ENCODE peak calls at places on chromosomes 12 and 14, in eight cellular contexts. One of them, this sample, is unnamed.

GRCh38 chr12:45220366-45220931 is 4.6 kb downstream of the ANO6 start:
- DNase-seq in HFF-Myc: no peak
- DNase-seq in GM13976: no peak
- DNase-seq in HCT116: no peak
- DNase-seq in colonic mucosa: no peak
- DNase-seq in HFFc6: no peak
- DNase-seq in vagina: no peak
- DNase-seq in A549: no peak
- DNase-seq in this sample: no peak

GRCh38 chr14:64937821-64938193 is 4.7 kb downstream of the GPX2 start:
- DNase-seq in HFF-Myc: no peak
- DNase-seq in GM13976: no peak
- DNase-seq in vagina: no peak
- DNase-seq in HCT116: no peak
- DNase-seq in A549: peak; percentile 48
- DNase-seq in colonic mucosa: no peak
- DNase-seq in HFFc6: no peak
- DNase-seq in this sample: no peak

GRCh38 chr12:70795608-70796007 is 124.9 kb downstream of the PTPRR start:
- DNase-seq in HCT116: no peak
- DNase-seq in GM13976: no peak
- DNase-seq in colonic mucosa: no peak
- DNase-seq in A549: no peak
- DNase-seq in vagina: no peak
- DNase-seq in HFF-Myc: no peak
- DNase-seq in HFFc6: no peak
- DNase-seq in this sample: no peak

GRCh38 chr12:7642876-7643309 is 22.8 kb downstream of the APOBEC1 start:
- DNase-seq in HCT116: peak; percentile 22
- DNase-seq in vagina: no peak
- DNase-seq in colonic mucosa: peak; percentile 39
- DNase-seq in GM13976: no peak
- DNase-seq in A549: peak; percentile 59
- DNase-seq in HFF-Myc: no peak
- DNase-seq in HFFc6: peak; percentile 26
- DNase-seq in this sample: peak; percentile 28

GRCh38 chr14:64501326-64502171 is 2.1 kb downstream of the ZBTB25 start:
- DNase-seq in A549: peak; percentile 53
- DNase-seq in colonic mucosa: peak; percentile 72
- DNase-seq in HFF-Myc: no peak
- DNase-seq in HCT116: no peak
- DNase-seq in GM13976: no peak
- DNase-seq in vagina: peak; percentile 93
- DNase-seq in HFFc6: peak; percentile 86
- DNase-seq in this sample: peak; percentile 38

GRCh38 chr14:104865631-104866441 is 768 bp downstream of the CEP170B start:
- DNase-seq in colonic mucosa: peak; percentile 79
- DNase-seq in HFFc6: peak; percentile 64
- DNase-seq in HFF-Myc: no peak
- DNase-seq in GM13976: no peak
- DNase-seq in HCT116: peak; percentile 8
- DNase-seq in vagina: no peak
- DNase-seq in A549: peak; percentile 58
- DNase-seq in this sample: peak; percentile 71

GRCh38 chr12:27952510-27952909 is 20.0 kb downstream of the PTHLH start:
- DNase-seq in colonic mucosa: no peak
- DNase-seq in A549: no peak
- DNase-seq in GM13976: no peak
- DNase-seq in HFF-Myc: no peak
- DNase-seq in vagina: no peak
- DNase-seq in HCT116: no peak
- DNase-seq in HFFc6: no peak
- DNase-seq in this sample: no peak

GRCh38 chr12:55712154-55712553 is 3.7 kb upstream of the BLOC1S1 start:
- DNase-seq in GM13976: no peak
- DNase-seq in HFF-Myc: no peak
- DNase-seq in HFFc6: no peak
- DNase-seq in colonic mucosa: no peak
- DNase-seq in HCT116: no peak
- DNase-seq in A549: no peak
- DNase-seq in vagina: no peak
- DNase-seq in this sample: no peak

GRCh38 chr14:93332032-93332852 is 594 bp downstream of the BTBD7 start:
- DNase-seq in vagina: no peak
- DNase-seq in A549: peak; percentile 20
- DNase-seq in GM13976: peak; percentile 77
- DNase-seq in HCT116: no peak
- DNase-seq in colonic mucosa: peak; percentile 54
- DNase-seq in HFFc6: peak; percentile 9
- DNase-seq in HFF-Myc: no peak
- DNase-seq in this sample: peak; percentile 67

GRCh38 chr12:14612895-14613294 is 45.2 kb upstream of the PLBD1 start:
- DNase-seq in A549: no peak
- DNase-seq in HFFc6: no peak
- DNase-seq in vagina: no peak
- DNase-seq in HFF-Myc: no peak
- DNase-seq in HCT116: no peak
- DNase-seq in colonic mucosa: no peak
- DNase-seq in GM13976: no peak
- DNase-seq in this sample: no peak

GRCh38 chr12:120971299-120972180 is 6.8 kb upstream of the HNF1A start:
- DNase-seq in HFFc6: peak; percentile 64
- DNase-seq in HCT116: peak; percentile 58
- DNase-seq in HFF-Myc: peak; percentile 35
- DNase-seq in vagina: no peak
- DNase-seq in GM13976: peak; percentile 81
- DNase-seq in A549: peak; percentile 75
- DNase-seq in colonic mucosa: no peak
- DNase-seq in this sample: no peak

GRCh38 chr14:100473249-100473648 is 114.0 kb downstream of the BEGAIN start:
- DNase-seq in GM13976: no peak
- DNase-seq in HCT116: no peak
- DNase-seq in colonic mucosa: no peak
- DNase-seq in A549: no peak
- DNase-seq in HFFc6: no peak
- DNase-seq in HFF-Myc: no peak
- DNase-seq in vagina: no peak
- DNase-seq in this sample: no peak

GRCh38 chr12:95836185-95836609 is 22.6 kb upstream of the SNRPF start:
- DNase-seq in HCT116: no peak
- DNase-seq in vagina: no peak
- DNase-seq in GM13976: no peak
- DNase-seq in HFF-Myc: peak; percentile 22
- DNase-seq in HFFc6: peak; percentile 62
- DNase-seq in A549: peak; percentile 77
- DNase-seq in colonic mucosa: no peak
- DNase-seq in this sample: no peak

GRCh38 chr12:101966496-101966895 is 89.1 kb downstream of the DRAM1 start:
- DNase-seq in GM13976: no peak
- DNase-seq in colonic mucosa: no peak
- DNase-seq in HFF-Myc: no peak
- DNase-seq in HCT116: no peak
- DNase-seq in vagina: no peak
- DNase-seq in HFFc6: no peak
- DNase-seq in A549: no peak
- DNase-seq in this sample: no peak

GRCh38 chr14:69287096-69287991 is 27.4 kb downstream of the GALNT16 start:
- DNase-seq in GM13976: no peak
- DNase-seq in vagina: no peak
- DNase-seq in HCT116: no peak
- DNase-seq in HFF-Myc: no peak
- DNase-seq in A549: peak; percentile 35
- DNase-seq in colonic mucosa: no peak
- DNase-seq in HFFc6: no peak
- DNase-seq in this sample: no peak

GRCh38 chr12:6653987-6654386 is 6.8 kb upstream of the ACRBP start:
- DNase-seq in A549: no peak
- DNase-seq in GM13976: no peak
- DNase-seq in HFFc6: no peak
- DNase-seq in HFF-Myc: no peak
- DNase-seq in vagina: no peak
- DNase-seq in HCT116: no peak
- DNase-seq in colonic mucosa: no peak
- DNase-seq in this sample: no peak

GRCh38 chr14:70658899-70659298 is 17.2 kb downstream of the TTC9 start:
- DNase-seq in GM13976: no peak
- DNase-seq in HFFc6: no peak
- DNase-seq in HCT116: no peak
- DNase-seq in colonic mucosa: no peak
- DNase-seq in vagina: no peak
- DNase-seq in A549: no peak
- DNase-seq in HFF-Myc: no peak
- DNase-seq in this sample: no peak

DNA sequence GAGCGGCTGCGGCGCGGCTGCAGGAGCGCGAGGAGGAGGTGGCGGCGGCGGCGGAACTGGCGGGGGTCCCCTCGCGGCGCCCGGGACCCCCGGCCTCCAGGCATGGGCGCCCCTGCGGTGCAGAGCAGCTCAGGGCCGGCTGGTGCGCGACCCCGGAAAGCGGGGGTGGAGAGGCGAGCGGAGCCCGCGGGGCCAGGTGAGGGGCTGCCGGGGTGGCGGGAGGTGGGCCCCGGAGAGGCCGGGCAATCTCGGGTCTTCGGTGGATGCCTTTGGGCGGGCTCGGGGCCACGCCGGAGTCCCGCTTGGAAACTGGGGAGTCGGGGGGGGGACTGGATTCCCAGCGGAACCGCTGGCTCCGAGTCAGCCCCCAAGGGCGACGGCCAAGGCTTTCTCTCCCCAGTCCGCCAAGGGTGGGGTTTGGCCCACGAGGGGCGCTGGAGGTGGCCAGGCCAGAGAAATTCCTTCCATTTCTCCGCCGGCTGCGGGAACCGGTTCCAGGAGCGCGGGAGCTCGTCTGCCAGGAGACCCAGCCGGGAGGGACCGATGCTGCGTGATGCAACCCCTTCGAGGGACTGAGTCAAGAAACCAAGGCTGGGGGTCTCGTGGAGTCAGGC is 13.9 kb upstream of the NR4A1 start:
- DNase-seq in HCT116: no peak
- DNase-seq in vagina: peak; percentile 92
- DNase-seq in HFFc6: no peak
- DNase-seq in A549: no peak
- DNase-seq in GM13976: peak; percentile 58
- DNase-seq in HFF-Myc: no peak
- DNase-seq in colonic mucosa: no peak
- DNase-seq in this sample: peak; percentile 58
- TF ChIP-seq CTCF in HCT116: no peak
- TF ChIP-seq CTCF in vagina: no peak
- TF ChIP-seq CTCF in HFFc6: peak; percentile 54
- TF ChIP-seq CTCF in A549: no peak
- TF ChIP-seq CTCF in GM13976: no peak
- TF ChIP-seq CTCF in HFF-Myc: no peak
- TF ChIP-seq CTCF in colonic mucosa: no peak
- TF ChIP-seq CTCF in this sample: no peak

GRCh38 chr14:51554953-51555352 is 96.8 kb upstream of the FRMD6 start:
- DNase-seq in colonic mucosa: no peak
- DNase-seq in HFF-Myc: no peak
- DNase-seq in A549: peak; percentile 45
- DNase-seq in HFFc6: peak; percentile 57
- DNase-seq in GM13976: no peak
- DNase-seq in HCT116: no peak
- DNase-seq in vagina: no peak
- DNase-seq in this sample: no peak

GRCh38 chr14:51548187-51548586 is 103.5 kb upstream of the FRMD6 start:
- DNase-seq in HCT116: no peak
- DNase-seq in A549: no peak
- DNase-seq in HFFc6: no peak
- DNase-seq in HFF-Myc: no peak
- DNase-seq in vagina: no peak
- DNase-seq in colonic mucosa: no peak
- DNase-seq in GM13976: no peak
- DNase-seq in this sample: no peak

GRCh38 chr14:51554339-51554920 is 97.3 kb upstream of the FRMD6 start:
- DNase-seq in colonic mucosa: no peak
- DNase-seq in vagina: no peak
- DNase-seq in A549: peak; percentile 65
- DNase-seq in HFFc6: peak; percentile 93
- DNase-seq in GM13976: no peak
- DNase-seq in HCT116: no peak
- DNase-seq in HFF-Myc: no peak
- DNase-seq in this sample: no peak

GRCh38 chr14:51552768-51553426 is 98.8 kb upstream of the FRMD6 start:
- DNase-seq in HFFc6: no peak
- DNase-seq in colonic mucosa: no peak
- DNase-seq in vagina: no peak
- DNase-seq in GM13976: no peak
- DNase-seq in A549: peak; percentile 36
- DNase-seq in HFF-Myc: no peak
- DNase-seq in HCT116: no peak
- DNase-seq in this sample: peak; percentile 24

GRCh38 chr14:51552275-51552674 is 99.4 kb upstream of the FRMD6 start:
- DNase-seq in HFFc6: no peak
- DNase-seq in HFF-Myc: no peak
- DNase-seq in HCT116: no peak
- DNase-seq in GM13976: no peak
- DNase-seq in A549: peak; percentile 33
- DNase-seq in vagina: no peak
- DNase-seq in colonic mucosa: no peak
- DNase-seq in this sample: no peak
- TF ChIP-seq CTCF in HFFc6: peak; percentile 28
- TF ChIP-seq CTCF in HFF-Myc: no peak
- TF ChIP-seq CTCF in HCT116: peak; percentile 45
- TF ChIP-seq CTCF in GM13976: no peak
- TF ChIP-seq CTCF in A549: no peak
- TF ChIP-seq CTCF in vagina: no peak
- TF ChIP-seq CTCF in colonic mucosa: no peak
- TF ChIP-seq CTCF in this sample: no peak

GRCh38 chr14:47833006-47833405 is 157.6 kb upstream of the MDGA2 start:
- DNase-seq in HFF-Myc: no peak
- DNase-seq in A549: no peak
- DNase-seq in HCT116: no peak
- DNase-seq in GM13976: no peak
- DNase-seq in colonic mucosa: no peak
- DNase-seq in HFFc6: no peak
- DNase-seq in vagina: no peak
- DNase-seq in this sample: no peak
- TF ChIP-seq CTCF in HFF-Myc: no peak
- TF ChIP-seq CTCF in A549: no peak
- TF ChIP-seq CTCF in HCT116: no peak
- TF ChIP-seq CTCF in GM13976: no peak
- TF ChIP-seq CTCF in colonic mucosa: no peak
- TF ChIP-seq CTCF in HFFc6: no peak
- TF ChIP-seq CTCF in vagina: no peak
- TF ChIP-seq CTCF in this sample: no peak

DNA sequence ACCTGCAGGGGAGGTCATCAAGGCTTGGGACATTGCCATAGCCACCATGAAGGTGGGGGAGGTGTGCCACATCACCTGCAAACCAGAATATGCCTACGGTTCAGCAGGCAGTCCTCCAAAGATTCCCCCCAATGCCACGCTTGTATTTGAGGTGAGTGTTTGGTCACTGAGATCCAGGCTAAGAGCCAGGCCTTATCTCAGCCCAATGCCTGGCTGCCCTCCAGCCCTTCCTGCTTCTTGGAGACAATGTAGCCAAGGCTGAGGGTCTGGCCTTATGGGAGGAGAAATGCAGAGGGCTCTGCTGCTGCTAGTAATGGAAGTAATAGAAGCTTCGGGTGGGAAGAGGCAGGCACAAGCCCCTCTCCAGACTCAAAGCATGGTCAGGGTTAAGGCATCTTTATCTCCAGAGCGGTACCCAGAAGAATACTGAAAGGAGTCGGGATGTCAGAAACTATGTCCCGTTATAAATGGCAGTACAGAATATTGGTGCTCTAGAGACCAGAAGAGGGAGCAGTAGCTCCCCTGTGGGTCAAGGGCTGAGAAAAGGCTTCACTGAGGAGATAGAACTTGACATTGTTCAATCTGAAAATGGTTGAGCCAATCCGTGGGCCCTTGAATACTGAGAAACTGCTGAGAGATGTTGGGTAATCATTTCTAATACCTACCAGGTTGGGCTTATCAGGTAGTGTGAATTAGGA is 3.1 kb downstream of the FKBP4 start:
- DNase-seq in vagina: no peak
- DNase-seq in HFF-Myc: no peak
- DNase-seq in HCT116: no peak
- DNase-seq in HFFc6: no peak
- DNase-seq in A549: no peak
- DNase-seq in GM13976: no peak
- DNase-seq in colonic mucosa: no peak
- DNase-seq in this sample: no peak
- TF ChIP-seq CTCF in vagina: no peak
- TF ChIP-seq CTCF in HFF-Myc: no peak
- TF ChIP-seq CTCF in HCT116: peak; percentile 21
- TF ChIP-seq CTCF in HFFc6: peak; percentile 52
- TF ChIP-seq CTCF in A549: peak; percentile 15
- TF ChIP-seq CTCF in GM13976: no peak
- TF ChIP-seq CTCF in colonic mucosa: no peak
- TF ChIP-seq CTCF in this sample: no peak

This sample was measured in Calu3.